ENCODE peak calls at places on chromosomes 3 and 15, in nine cellular contexts. I is SIG-M5; E is transverse colon; W is HEK293T; T is GM23248; G is mucosa of gallbladder; R is A549; Z is stimulated activated CD8-positive, alpha-beta memory T cell treated with anti-CD3 and anti-CD28 coated beads, Interleukin-15, amount 100 ng/mL, for 24 hours; Y is smooth muscle cell of the brain vasculature. N is an unnamed sample.

GRCh38 chr15:93139436-93139835 is 50.4 kb upstream of the RGMA start:
- DNase-seq in Y (no peak), T (no peak), R (no peak), G (no peak), E (no peak), Z (no peak), I (no peak), W (no peak), N (no peak)

GRCh38 chr15:27833178-27833577 is 265.9 kb downstream of the OCA2 start:
- DNase-seq in E (no peak), I (no peak), Y (no peak), T (no peak), Z (no peak), G (no peak), R (no peak), W (no peak), N (no peak)

GRCh38 chr15:101651753-101652097 is 456 bp downstream of the TM2D3 start:
- DNase-seq in I (no peak), Y (no peak), Z (no peak), R (peak; percentile 68), T (no peak), E (no peak), G (peak; percentile 37), W (no peak), N (peak; percentile 21)

GRCh38 chr3:149848238-149848637 is 35.2 kb downstream of the RNF13 start:
- DNase-seq in Z (no peak), W (no peak), T (no peak), Y (no peak), R (no peak), I (no peak), E (no peak), G (no peak), N (no peak)

GRCh38 chr15:87755226-87755625 is 501.3 kb downstream of the NTRK3 start:
- DNase-seq in Z (no peak), T (peak; percentile 39), E (no peak), I (no peak), G (no peak), R (no peak), W (no peak), Y (no peak), N (no peak)

GRCh38 chr15:92624401-92624991 is 31.1 kb downstream of the FAM174B start:
- DNase-seq in Z (no peak), E (peak; percentile 19), W (no peak), I (no peak), T (peak; percentile 50), Y (no peak), R (no peak), G (no peak), N (no peak)

GRCh38 chr15:63970723-63971426 is 75.4 kb downstream of the DAPK2 start:
- DNase-seq in E (no peak), G (no peak), Z (no peak), Y (no peak), I (no peak), T (peak; percentile 24), R (no peak), W (no peak), N (no peak)

GRCh38 chr15:74464897-74465296 is 3.9 kb upstream of the UBL7 start:
- DNase-seq in W (no peak), E (no peak), Y (no peak), G (no peak), Z (no peak), I (no peak), T (no peak), R (no peak), N (no peak)

GRCh38 chr3:46372492-46373359 is 2.0 kb downstream of the CCR5 start:
- DNase-seq in R (no peak), G (no peak), I (no peak), Y (no peak), E (no peak), W (peak; percentile 32), Z (no peak), T (peak; percentile 66), N (no peak)

GRCh38 chr3:127444761-127445160 is 145.8 kb downstream of the TPRA1 start:
- DNase-seq in E (no peak), T (no peak), G (no peak), Y (no peak), R (no peak), I (no peak), W (no peak), Z (no peak), N (no peak)

GRCh38 chr3:144760831-144761230 is 789.2 kb downstream of the DIPK2A start:
- DNase-seq in E (no peak), Y (no peak), T (no peak), R (no peak), I (no peak), G (no peak), W (peak; percentile 15), Z (no peak), N (no peak)

GRCh38 chr3:174295336-174295735 is 563.8 kb upstream of the NAALADL2 start:
- DNase-seq in T (no peak), Z (no peak), Y (no peak), I (no peak), W (no peak), E (no peak), G (no peak), R (no peak), N (no peak)